ENCODE peak calls at places on chromosomes 2 and 18, in nine cellular contexts. One of them, this sample, is unnamed.

GRCh38 chr2:202555354-202555753 is 79.4 kb upstream of the FAM117B start:
- DNase-seq in astrocyte of the spinal cord: no peak
- DNase-seq in tibial artery: no peak
- DNase-seq in AG10803: peak; percentile 13
- DNase-seq in spleen: no peak
- DNase-seq in foreskin fibroblast: no peak
- DNase-seq in neural progenitor cell: no peak
- DNase-seq in fibroblast of the aortic adventitia: no peak
- DNase-seq in epithelial cell of proximal tubule: no peak
- DNase-seq in this sample: no peak

GRCh38 chr2:186603208-186603765 is 13.4 kb downstream of the ITGAV start:
- DNase-seq in fibroblast of the aortic adventitia: peak; percentile 22
- DNase-seq in tibial artery: no peak
- DNase-seq in epithelial cell of proximal tubule: no peak
- DNase-seq in astrocyte of the spinal cord: no peak
- DNase-seq in spleen: no peak
- DNase-seq in foreskin fibroblast: peak; percentile 4
- DNase-seq in neural progenitor cell: no peak
- DNase-seq in AG10803: peak; percentile 48
- DNase-seq in this sample: no peak

GRCh38 chr2:38178142-38178541 is 102.2 kb upstream of the CYP1B1 start:
- DNase-seq in tibial artery: peak; percentile 76
- DNase-seq in epithelial cell of proximal tubule: no peak
- DNase-seq in AG10803: peak; percentile 88
- DNase-seq in foreskin fibroblast: peak; percentile 42
- DNase-seq in spleen: no peak
- DNase-seq in neural progenitor cell: no peak
- DNase-seq in astrocyte of the spinal cord: peak; percentile 80
- DNase-seq in fibroblast of the aortic adventitia: peak; percentile 87
- DNase-seq in this sample: peak; percentile 99

GRCh38 chr2:118988706-118989105 is 46.7 kb downstream of the MARCO start:
- DNase-seq in foreskin fibroblast: no peak
- DNase-seq in epithelial cell of proximal tubule: no peak
- DNase-seq in spleen: no peak
- DNase-seq in neural progenitor cell: no peak
- DNase-seq in astrocyte of the spinal cord: no peak
- DNase-seq in fibroblast of the aortic adventitia: no peak
- DNase-seq in tibial artery: peak; percentile 39
- DNase-seq in AG10803: no peak
- DNase-seq in this sample: no peak

GRCh38 chr2:219290381-219291171 is 11.4 kb downstream of the DNAJB2 start:
- DNase-seq in foreskin fibroblast: no peak
- DNase-seq in AG10803: no peak
- DNase-seq in spleen: no peak
- DNase-seq in fibroblast of the aortic adventitia: no peak
- DNase-seq in epithelial cell of proximal tubule: no peak
- DNase-seq in neural progenitor cell: no peak
- DNase-seq in tibial artery: no peak
- DNase-seq in astrocyte of the spinal cord: no peak
- DNase-seq in this sample: no peak

GRCh38 chr18:27728659-27729058 is 448.3 kb downstream of the CDH2 start:
- DNase-seq in AG10803: no peak
- DNase-seq in spleen: no peak
- DNase-seq in foreskin fibroblast: peak; percentile 3
- DNase-seq in neural progenitor cell: no peak
- DNase-seq in fibroblast of the aortic adventitia: no peak
- DNase-seq in epithelial cell of proximal tubule: no peak
- DNase-seq in astrocyte of the spinal cord: no peak
- DNase-seq in tibial artery: no peak
- DNase-seq in this sample: no peak

GRCh38 chr2:74383254-74383653 is 3.1 kb upstream of the DCTN1 start:
- DNase-seq in spleen: no peak
- DNase-seq in fibroblast of the aortic adventitia: peak; percentile 83
- DNase-seq in tibial artery: no peak
- DNase-seq in epithelial cell of proximal tubule: no peak
- DNase-seq in foreskin fibroblast: peak; percentile 82
- DNase-seq in astrocyte of the spinal cord: peak; percentile 72
- DNase-seq in neural progenitor cell: no peak
- DNase-seq in AG10803: peak; percentile 77
- DNase-seq in this sample: peak; percentile 86

GRCh38 chr2:172097557-172098131 is 5.1 kb downstream of the DLX2 start:
- DNase-seq in fibroblast of the aortic adventitia: peak; percentile 12
- DNase-seq in tibial artery: no peak
- DNase-seq in spleen: no peak
- DNase-seq in epithelial cell of proximal tubule: no peak
- DNase-seq in astrocyte of the spinal cord: no peak
- DNase-seq in AG10803: no peak
- DNase-seq in neural progenitor cell: peak; percentile 32
- DNase-seq in foreskin fibroblast: no peak
- DNase-seq in this sample: no peak

GRCh38 chr18:32091724-32092421 is at the start of gene RNF138:
- DNase-seq in epithelial cell of proximal tubule: no peak
- DNase-seq in fibroblast of the aortic adventitia: peak; percentile 75
- DNase-seq in AG10803: peak; percentile 79
- DNase-seq in foreskin fibroblast: peak; percentile 92
- DNase-seq in tibial artery: peak; percentile 93
- DNase-seq in spleen: peak; percentile 98
- DNase-seq in astrocyte of the spinal cord: peak; percentile 83
- DNase-seq in neural progenitor cell: peak; percentile 94
- DNase-seq in this sample: peak; percentile 87

GRCh38 chr2:212451786-212452200 is 86.8 kb downstream of the ERBB4 start:
- DNase-seq in epithelial cell of proximal tubule: peak; percentile 83
- DNase-seq in tibial artery: no peak
- DNase-seq in neural progenitor cell: no peak
- DNase-seq in astrocyte of the spinal cord: peak; percentile 45
- DNase-seq in spleen: no peak
- DNase-seq in fibroblast of the aortic adventitia: peak; percentile 80
- DNase-seq in AG10803: peak; percentile 83
- DNase-seq in foreskin fibroblast: peak; percentile 27
- DNase-seq in this sample: peak; percentile 41

GRCh38 chr2:240452471-240453256 is 17.2 kb downstream of the GPC1 start:
- DNase-seq in foreskin fibroblast: peak; percentile 84
- DNase-seq in astrocyte of the spinal cord: peak; percentile 25
- DNase-seq in fibroblast of the aortic adventitia: peak; percentile 22
- DNase-seq in tibial artery: no peak
- DNase-seq in epithelial cell of proximal tubule: no peak
- DNase-seq in neural progenitor cell: peak; percentile 91
- DNase-seq in AG10803: peak; percentile 36
- DNase-seq in spleen: peak; percentile 74
- DNase-seq in this sample: peak; percentile 26

GRCh38 chr18:73840319-73841065 is 307.1 kb downstream of the FBXO15 start:
- DNase-seq in AG10803: no peak
- DNase-seq in astrocyte of the spinal cord: no peak
- DNase-seq in epithelial cell of proximal tubule: no peak
- DNase-seq in tibial artery: no peak
- DNase-seq in fibroblast of the aortic adventitia: no peak
- DNase-seq in spleen: no peak
- DNase-seq in neural progenitor cell: peak; percentile 8
- DNase-seq in foreskin fibroblast: no peak
- DNase-seq in this sample: no peak

GRCh38 chr2:24050041-24050655 is 607 bp downstream of the FKBP1B start:
- DNase-seq in spleen: peak; percentile 84
- DNase-seq in foreskin fibroblast: peak; percentile 51
- DNase-seq in AG10803: peak; percentile 3
- DNase-seq in fibroblast of the aortic adventitia: peak; percentile 14
- DNase-seq in neural progenitor cell: peak; percentile 65
- DNase-seq in tibial artery: peak; percentile 69
- DNase-seq in astrocyte of the spinal cord: peak; percentile 16
- DNase-seq in epithelial cell of proximal tubule: no peak
- DNase-seq in this sample: peak; percentile 21

GRCh38 chr2:236798491-236798890 is 228.9 kb downstream of the ACKR3 start:
- DNase-seq in spleen: no peak
- DNase-seq in astrocyte of the spinal cord: no peak
- DNase-seq in AG10803: no peak
- DNase-seq in neural progenitor cell: no peak
- DNase-seq in fibroblast of the aortic adventitia: no peak
- DNase-seq in tibial artery: no peak
- DNase-seq in epithelial cell of proximal tubule: no peak
- DNase-seq in foreskin fibroblast: no peak
- DNase-seq in this sample: no peak

GRCh38 chr2:188659656-188660406 is 314.3 kb upstream of the COL3A1 start:
- DNase-seq in astrocyte of the spinal cord: peak; percentile 52
- DNase-seq in AG10803: peak; percentile 78
- DNase-seq in foreskin fibroblast: peak; percentile 69
- DNase-seq in tibial artery: no peak
- DNase-seq in spleen: no peak
- DNase-seq in neural progenitor cell: no peak
- DNase-seq in epithelial cell of proximal tubule: no peak
- DNase-seq in fibroblast of the aortic adventitia: peak; percentile 89
- DNase-seq in this sample: peak; percentile 50

GRCh38 chr2:117771969-117772630 is 42.4 kb upstream of the DDX18 start:
- DNase-seq in neural progenitor cell: peak; percentile 45
- DNase-seq in spleen: no peak
- DNase-seq in foreskin fibroblast: peak; percentile 56
- DNase-seq in astrocyte of the spinal cord: peak; percentile 38
- DNase-seq in epithelial cell of proximal tubule: no peak
- DNase-seq in fibroblast of the aortic adventitia: peak; percentile 40
- DNase-seq in tibial artery: no peak
- DNase-seq in AG10803: peak; percentile 45
- DNase-seq in this sample: peak; percentile 56

GRCh38 chr2:195820373-195820772 is 163.3 kb downstream of the SLC39A10 start:
- DNase-seq in astrocyte of the spinal cord: peak; percentile 60
- DNase-seq in spleen: no peak
- DNase-seq in tibial artery: no peak
- DNase-seq in AG10803: peak; percentile 72
- DNase-seq in epithelial cell of proximal tubule: no peak
- DNase-seq in foreskin fibroblast: peak; percentile 85
- DNase-seq in neural progenitor cell: no peak
- DNase-seq in fibroblast of the aortic adventitia: peak; percentile 89
- DNase-seq in this sample: peak; percentile 77

GRCh38 chr2:65518751-65519150 is 86.4 kb upstream of the SPRED2 start:
- DNase-seq in epithelial cell of proximal tubule: no peak
- DNase-seq in fibroblast of the aortic adventitia: peak; percentile 28
- DNase-seq in neural progenitor cell: no peak
- DNase-seq in tibial artery: no peak
- DNase-seq in AG10803: peak; percentile 5
- DNase-seq in foreskin fibroblast: peak; percentile 14
- DNase-seq in astrocyte of the spinal cord: no peak
- DNase-seq in spleen: no peak
- DNase-seq in this sample: no peak

GRCh38 chr2:160562730-160563129 is 69.1 kb upstream of the RBMS1 start:
- DNase-seq in astrocyte of the spinal cord: no peak
- DNase-seq in neural progenitor cell: no peak
- DNase-seq in epithelial cell of proximal tubule: no peak
- DNase-seq in fibroblast of the aortic adventitia: no peak
- DNase-seq in AG10803: no peak
- DNase-seq in foreskin fibroblast: no peak
- DNase-seq in spleen: no peak
- DNase-seq in tibial artery: no peak
- DNase-seq in this sample: no peak

GRCh38 chr18:6413554-6414117 is 1.1 kb downstream of the L3MBTL4 start:
- DNase-seq in epithelial cell of proximal tubule: no peak
- DNase-seq in spleen: no peak
- DNase-seq in AG10803: no peak
- DNase-seq in fibroblast of the aortic adventitia: no peak
- DNase-seq in astrocyte of the spinal cord: no peak
- DNase-seq in foreskin fibroblast: no peak
- DNase-seq in tibial artery: no peak
- DNase-seq in neural progenitor cell: peak; percentile 9
- DNase-seq in this sample: no peak
- H3K4me3 ChIP-seq in epithelial cell of proximal tubule: peak overlapping the region; percentile 78
- H3K4me3 ChIP-seq in spleen: peak overlapping the region; percentile 75
- H3K4me3 ChIP-seq in AG10803: no peak overlapping the region
- H3K4me3 ChIP-seq in fibroblast of the aortic adventitia: no peak overlapping the region
- H3K4me3 ChIP-seq in astrocyte of the spinal cord: no peak overlapping the region
- H3K4me3 ChIP-seq in foreskin fibroblast: peak overlapping the region; percentile 53
- H3K4me3 ChIP-seq in tibial artery: peak overlapping the region; percentile 81
- H3K4me3 ChIP-seq in neural progenitor cell: peak overlapping the region; percentile 78
- H3K4me3 ChIP-seq in this sample: peak overlapping the region; percentile 53

DNA sequence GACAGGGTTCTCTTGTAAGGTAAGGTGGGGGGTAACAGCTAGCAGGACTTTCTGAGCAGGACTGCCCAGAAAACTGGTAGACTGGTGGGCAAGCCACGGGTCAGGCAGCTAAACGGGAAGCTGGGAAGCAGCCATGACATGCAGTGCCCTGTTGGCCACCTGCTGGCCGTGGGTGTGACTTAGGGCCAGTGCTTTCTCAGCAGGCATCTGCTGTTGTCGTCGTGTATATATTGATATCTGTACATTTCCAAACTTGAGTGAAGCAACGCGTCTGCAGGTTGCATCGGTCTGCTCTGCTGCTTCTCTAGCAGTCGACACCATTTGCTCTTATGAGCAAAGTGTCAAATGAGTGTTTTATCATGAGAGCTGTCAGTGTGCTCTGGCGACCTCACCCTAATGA is 31.0 kb downstream of the COA5 start:
- DNase-seq in epithelial cell of proximal tubule: no peak
- DNase-seq in foreskin fibroblast: no peak
- DNase-seq in tibial artery: no peak
- DNase-seq in fibroblast of the aortic adventitia: no peak
- DNase-seq in spleen: no peak
- DNase-seq in neural progenitor cell: no peak
- DNase-seq in AG10803: no peak
- DNase-seq in astrocyte of the spinal cord: no peak
- DNase-seq in this sample: no peak
- TF ChIP-seq CTCF in epithelial cell of proximal tubule: peak; percentile 22
- TF ChIP-seq CTCF in foreskin fibroblast: no peak
- TF ChIP-seq CTCF in tibial artery: no peak
- TF ChIP-seq CTCF in fibroblast of the aortic adventitia: peak; percentile 3
- TF ChIP-seq CTCF in spleen: no peak
- TF ChIP-seq CTCF in neural progenitor cell: no peak
- TF ChIP-seq CTCF in AG10803: peak; percentile 20
- TF ChIP-seq CTCF in astrocyte of the spinal cord: peak; percentile 2
- TF ChIP-seq CTCF in this sample: peak; percentile 31

GRCh38 chr2:44087037-44087713 is 81.5 kb upstream of the PPM1B start:
- DNase-seq in tibial artery: peak; percentile 93
- DNase-seq in epithelial cell of proximal tubule: no peak
- DNase-seq in neural progenitor cell: peak; percentile 90
- DNase-seq in spleen: peak; percentile 97
- DNase-seq in foreskin fibroblast: peak; percentile 87
- DNase-seq in AG10803: peak; percentile 60
- DNase-seq in astrocyte of the spinal cord: peak; percentile 73
- DNase-seq in fibroblast of the aortic adventitia: peak; percentile 77
- DNase-seq in this sample: peak; percentile 74
- H3K4me3 ChIP-seq in tibial artery: peak overlapping the region; percentile 53
- H3K4me3 ChIP-seq in epithelial cell of proximal tubule: peak overlapping the region; percentile 40
- H3K4me3 ChIP-seq in neural progenitor cell: peak overlapping the region; percentile 44
- H3K4me3 ChIP-seq in spleen: peak overlapping the region; percentile 35
- H3K4me3 ChIP-seq in foreskin fibroblast: peak overlapping the region; percentile 41
- H3K4me3 ChIP-seq in AG10803: peak overlapping the region; percentile 58
- H3K4me3 ChIP-seq in astrocyte of the spinal cord: peak overlapping the region; percentile 38
- H3K4me3 ChIP-seq in fibroblast of the aortic adventitia: peak overlapping the region; percentile 61
- H3K4me3 ChIP-seq in this sample: peak overlapping the region; percentile 59

GRCh38 chr2:52629531-52629930 is 1138.1 kb upstream of the CHAC2 start:
- DNase-seq in spleen: peak; percentile 64
- DNase-seq in epithelial cell of proximal tubule: no peak
- DNase-seq in foreskin fibroblast: no peak
- DNase-seq in tibial artery: no peak
- DNase-seq in astrocyte of the spinal cord: no peak
- DNase-seq in AG10803: no peak
- DNase-seq in neural progenitor cell: no peak
- DNase-seq in fibroblast of the aortic adventitia: no peak
- DNase-seq in this sample: no peak
- TF ChIP-seq CTCF in spleen: no peak
- TF ChIP-seq CTCF in epithelial cell of proximal tubule: no peak
- TF ChIP-seq CTCF in foreskin fibroblast: no peak
- TF ChIP-seq CTCF in tibial artery: no peak
- TF ChIP-seq CTCF in astrocyte of the spinal cord: no peak
- TF ChIP-seq CTCF in AG10803: no peak
- TF ChIP-seq CTCF in neural progenitor cell: no peak
- TF ChIP-seq CTCF in fibroblast of the aortic adventitia: no peak
- TF ChIP-seq CTCF in this sample: no peak